ENCODE peak calls at places on chromosomes 4 and X, in ten cellular contexts. B, J, K, V, P, L, Q, D, M and Z are unnamed samples.

GRCh38 chr4:155331478-155331877 is 45.3 kb downstream of the MAP9 start:
- DNase-seq in B (no peak), J (no peak), K (no peak), V (no peak), P (no peak), L (no peak), Q (no peak), D (no peak), M (no peak), Z (no peak)

GRCh38 chr4:139887962-139888735 is 222.5 kb downstream of the MGST2 start:
- DNase-seq in B (no peak), J (no peak), K (no peak), V (peak), P (peak), L (no peak), Q (no peak), D (no peak), M (no peak), Z (no peak)

GRCh38 chr4:85825937-85826678 is 351.2 kb downstream of the ARHGAP24 start:
- DNase-seq in B (peak), J (no peak), K (no peak), V (peak), P (no peak), L (peak), Q (no peak), D (peak), M (peak), Z (peak)

GRCh38 chr4:137861682-137862081 is 329.4 kb upstream of the PCDH18 start:
- DNase-seq in B (peak), J (no peak), K (no peak), V (peak), P (peak), L (peak), Q (no peak), D (peak), M (peak), Z (no peak)

GRCh38 chr4:109248322-109248895 is 54.0 kb downstream of the COL25A1 start:
- DNase-seq in B (no peak), J (no peak), K (no peak), V (no peak), P (no peak), L (no peak), Q (no peak), D (no peak), M (no peak), Z (no peak)

GRCh38 chr4:114040319-114041116 is 61.1 kb upstream of the ARSJ start:
- DNase-seq in B (no peak), J (no peak), K (no peak), V (no peak), P (no peak), L (peak), Q (no peak), D (peak), M (peak), Z (no peak)

GRCh38 chr4:36255575-36255974 is 11.3 kb upstream of the ARAP2 start:
- DNase-seq in B (no peak), J (no peak), K (no peak), V (no peak), P (no peak), L (no peak), Q (no peak), D (no peak), M (no peak), Z (no peak)

GRCh38 chr4:97841512-97841911 is 301.8 kb downstream of the STPG2 start:
- DNase-seq in B (no peak), J (no peak), K (no peak), V (no peak), P (no peak), L (no peak), Q (no peak), D (no peak), M (no peak), Z (no peak)

GRCh38 chr4:6908397-6909112 is 1.1 kb upstream of the TBC1D14 start:
- DNase-seq in B (no peak), J (no peak), K (no peak), V (no peak), P (no peak), L (no peak), Q (no peak), D (peak), M (peak), Z (no peak)

GRCh38 chrX:4830880-4831557 is 1117.6 kb upstream of the PRKX start:
- DNase-seq in B (peak), J (no peak), K (no peak), V (no peak), P (peak), L (no peak), Q (no peak), D (no peak), M (no peak), Z (no peak)

GRCh38 chr4:67885727-67886126 is 1.9 kb upstream of the TMPRSS11D start:
- DNase-seq in B (peak), J (peak), K (no peak), V (peak), P (peak), L (peak), Q (no peak), D (peak), M (peak), Z (peak)

GRCh38 chrX:110944793-110945466 is 149.3 kb upstream of the CHRDL1 start:
- DNase-seq in B (no peak), J (no peak), K (no peak), V (no peak), P (peak), L (no peak), Q (no peak), D (no peak), M (no peak), Z (no peak)

GRCh38 chr4:25160714-25161598 is 707 bp upstream of the SEPSECS start:
- DNase-seq in B (no peak), J (no peak), K (peak), V (no peak), P (peak), L (peak), Q (no peak), D (no peak), M (no peak), Z (no peak)

GRCh38 chrX:151754042-151754419 is 19.5 kb downstream of the CNGA2 start:
- DNase-seq in B (peak), J (peak), K (no peak), V (peak), P (peak), L (peak), Q (peak), D (peak), M (peak), Z (peak)

GRCh38 chr4:82893942-82894341 is 3.0 kb upstream of the SEC31A start:
- DNase-seq in B (no peak), J (no peak), K (no peak), V (no peak), P (no peak), L (no peak), Q (no peak), D (no peak), M (peak), Z (no peak)

GRCh38 chr4:12978310-12978709 is 505.8 kb downstream of the RAB28 start:
- DNase-seq in B (no peak), J (no peak), K (no peak), V (no peak), P (no peak), L (no peak), Q (no peak), D (no peak), M (no peak), Z (no peak)

GRCh38 chr4:77911842-77912450 is 49.3 kb downstream of the MRPL1 start:
- DNase-seq in B (no peak), J (no peak), K (no peak), V (no peak), P (no peak), L (peak), Q (no peak), D (peak), M (peak), Z (no peak)

GRCh38 chr4:57154191-57154590 is 44.0 kb upstream of the IGFBP7 start:
- DNase-seq in B (no peak), J (no peak), K (no peak), V (peak), P (peak), L (no peak), Q (no peak), D (peak), M (peak), Z (peak)

GRCh38 chr4:38177792-38178665 is 217.8 kb downstream of the PTTG2 start:
- DNase-seq in B (no peak), J (no peak), K (peak), V (peak), P (peak), L (peak), Q (peak), D (no peak), M (peak), Z (no peak)

GRCh38 chr4:23881052-23881501 is 8.8 kb downstream of the PPARGC1A start:
- DNase-seq in B (no peak), J (no peak), K (no peak), V (no peak), P (peak), L (peak), Q (no peak), D (no peak), M (peak), Z (no peak)

GRCh38 chrX:25427873-25428555 is 412.2 kb upstream of the ARX start:
- DNase-seq in B (no peak), J (no peak), K (no peak), V (no peak), P (no peak), L (no peak), Q (no peak), D (no peak), M (no peak), Z (no peak)

GRCh38 chr4:72767903-72768817 is 199.1 kb upstream of the ADAMTS3 start:
- DNase-seq in B (peak), J (no peak), K (no peak), V (peak), P (peak), L (peak), Q (no peak), D (peak), M (peak), Z (peak)

GRCh38 chrX:80812176-80812575 is 2.5 kb upstream of the BRWD3 start:
- DNase-seq in B (peak), J (no peak), K (peak), V (peak), P (peak), L (peak), Q (no peak), D (peak), M (peak), Z (no peak)

GRCh38 chr4:8594097-8595038 is 1.8 kb downstream of the CPZ start:
- DNase-seq in B (peak), J (peak), K (peak), V (peak), P (peak), L (peak), Q (no peak), D (peak), M (peak), Z (peak)

GRCh38 chrX:136639506-136640176 is 8.3 kb upstream of the CD40LG start:
- DNase-seq in B (no peak), J (no peak), K (no peak), V (peak), P (peak), L (no peak), Q (no peak), D (no peak), M (peak), Z (no peak)

GRCh38 chrX:65866146-65866545 is 173.7 kb downstream of the VSIG4 start:
- DNase-seq in B (no peak), J (no peak), K (no peak), V (no peak), P (peak), L (no peak), Q (no peak), D (no peak), M (no peak), Z (no peak)

GRCh38 chr4:121070274-121070673 is 2.1 kb downstream of the NDNF start:
- DNase-seq in B (no peak), J (no peak), K (no peak), V (no peak), P (no peak), L (no peak), Q (no peak), D (no peak), M (no peak), Z (no peak)

GRCh38 chrX:74527344-74527743 is 87.1 kb downstream of the RLIM start:
- DNase-seq in B (no peak), J (no peak), K (no peak), V (no peak), P (no peak), L (no peak), Q (no peak), D (no peak), M (no peak), Z (no peak)

GRCh38 chr4:156101571-156101970 is 147.9 kb upstream of the CTSO start:
- DNase-seq in B (no peak), J (no peak), K (no peak), V (peak), P (no peak), L (peak), Q (no peak), D (peak), M (no peak), Z (no peak)

GRCh38 chr4:19224820-19225219 is 1026.9 kb upstream of the SLIT2 start:
- DNase-seq in B (peak), J (no peak), K (no peak), V (peak), P (peak), L (peak), Q (no peak), D (peak), M (peak), Z (peak)

DNA sequence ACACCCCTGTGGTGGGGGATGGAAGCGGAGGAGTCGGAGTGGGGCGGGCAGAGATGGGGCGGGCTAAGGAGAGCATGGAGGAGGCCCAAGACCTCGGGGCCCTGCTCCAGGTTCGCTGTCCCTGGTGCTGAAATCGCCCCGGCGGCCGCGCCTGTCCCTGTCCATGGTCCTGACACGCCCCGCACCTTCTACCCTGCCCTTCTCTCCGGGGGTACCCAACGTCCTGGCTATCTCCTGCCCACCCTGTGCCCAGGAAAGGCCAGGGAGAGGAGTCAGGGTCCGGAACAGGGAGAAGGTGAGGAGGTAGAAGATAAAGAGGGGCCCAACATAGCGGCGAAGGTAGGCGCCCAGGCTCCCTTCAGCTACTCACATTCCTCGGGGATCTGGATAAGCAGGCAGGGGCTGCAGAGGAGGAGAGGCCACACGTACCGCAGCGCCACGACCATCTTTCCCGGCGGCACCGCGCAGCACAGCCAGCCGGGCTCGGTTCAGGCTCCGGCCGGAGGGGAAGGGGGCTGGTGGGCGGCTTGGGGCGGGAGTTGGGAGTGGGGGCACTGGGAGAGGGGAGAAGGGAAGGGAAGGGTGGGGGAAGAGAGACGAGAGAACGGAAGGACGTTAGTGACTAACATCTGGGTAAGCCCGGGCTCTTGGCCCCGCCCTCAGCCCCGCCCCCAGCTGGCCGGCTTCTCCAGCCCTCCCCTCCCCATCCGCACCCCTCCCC is 10.4 kb downstream of the L1CAM start:
- DNase-seq in B (no peak), J (no peak), K (peak), V (peak), P (peak), L (peak), Q (peak), D (no peak), M (peak), Z (no peak)
- TF ChIP-seq CTCF in B (no peak), J (no peak), K (no peak), V (no peak), P (no peak), L (no peak), Q (no peak), D (no peak), M (no peak), Z (no peak)

DNA sequence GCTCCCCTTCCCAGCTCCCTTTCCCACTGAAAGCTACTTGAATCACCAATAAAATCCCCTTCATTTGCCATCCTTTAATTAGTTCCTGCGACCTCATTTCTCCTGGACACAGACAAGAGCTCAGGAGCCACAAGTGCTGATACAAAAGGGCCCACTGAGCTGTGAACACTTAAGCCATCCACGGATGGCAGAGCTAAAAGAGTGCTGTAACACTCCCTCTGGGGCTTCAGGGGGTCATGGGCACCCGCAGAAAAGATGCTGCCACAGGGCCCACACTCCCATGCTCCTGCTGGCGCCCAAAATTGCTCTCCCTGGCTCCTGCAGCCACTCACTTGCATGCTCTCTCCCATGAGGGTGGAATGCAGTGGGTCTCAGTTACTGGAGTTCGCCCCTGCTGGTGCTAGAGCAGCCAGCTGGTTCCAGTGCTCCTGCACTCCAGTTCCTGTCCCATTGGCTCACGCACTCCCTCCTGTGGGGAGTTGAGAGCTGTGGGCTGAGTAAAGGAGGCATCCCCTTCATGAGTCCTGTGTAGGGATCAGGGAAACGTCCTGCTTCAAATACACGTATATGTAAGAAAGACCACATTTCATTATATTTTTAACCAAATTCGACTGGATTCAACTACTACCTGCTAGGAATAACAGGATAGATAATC is 1291.0 kb downstream of the ARAP2 start:
- DNase-seq in B (peak), J (no peak), K (no peak), V (no peak), P (peak), L (no peak), Q (no peak), D (no peak), M (no peak), Z (no peak)
- TF ChIP-seq CTCF in B (peak), J (no peak), K (no peak), V (no peak), P (peak), L (no peak), Q (no peak), D (no peak), M (no peak), Z (no peak)

DNA sequence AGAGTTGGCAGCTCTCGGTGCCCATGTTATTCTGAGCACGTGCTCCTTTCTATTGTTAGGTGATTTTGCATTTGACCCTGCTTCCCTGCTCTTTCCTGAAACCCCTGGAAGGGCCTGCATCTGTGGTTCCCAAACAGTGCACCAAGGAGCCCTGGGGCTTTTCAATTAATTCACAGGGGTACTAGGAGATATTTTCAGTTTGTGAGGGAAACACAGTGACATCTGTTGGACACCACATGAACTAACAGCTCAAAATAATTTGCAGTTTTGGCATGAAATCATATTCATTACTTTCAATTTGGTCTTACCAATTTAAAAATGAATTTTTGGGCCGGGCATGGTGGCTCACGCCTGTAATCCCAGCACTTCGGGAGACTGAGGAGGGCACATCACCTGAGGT is 156.6 kb downstream of the GATB start:
- DNase-seq in B (peak), J (no peak), K (no peak), V (peak), P (peak), L (peak), Q (no peak), D (peak), M (peak), Z (peak)
- TF ChIP-seq CTCF in B (peak), J (peak), K (peak), V (peak), P (peak), L (peak), Q (peak), D (peak), M (peak), Z (peak)

DNA sequence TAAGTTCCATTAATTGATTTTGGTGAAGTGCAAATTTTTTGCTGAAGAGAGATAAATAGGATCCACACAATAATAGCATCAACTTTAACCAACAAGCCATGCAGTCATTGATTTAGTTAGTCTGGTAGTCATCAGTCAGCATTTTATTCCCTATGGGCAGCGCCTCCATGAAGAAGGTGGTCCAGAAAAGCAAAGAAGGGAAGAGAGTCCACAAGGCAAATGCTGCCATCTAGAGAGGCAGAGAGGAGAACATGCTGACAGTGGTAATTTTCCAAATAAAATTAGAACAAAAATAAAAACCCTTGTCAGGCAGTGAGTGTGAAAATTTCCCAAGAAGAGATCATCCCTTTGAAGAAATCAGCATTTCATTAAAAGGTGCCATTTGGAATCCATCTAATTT is 366.7 kb upstream of the FAM241A start:
- DNase-seq in B (peak), J (no peak), K (no peak), V (no peak), P (no peak), L (peak), Q (no peak), D (no peak), M (no peak), Z (no peak)
- TF ChIP-seq CTCF in B (peak), J (peak), K (no peak), V (no peak), P (peak), L (peak), Q (no peak), D (no peak), M (no peak), Z (peak)

GRCh38 chr4:761739-762138 is 56.1 kb downstream of the PCGF3 start:
- DNase-seq in B (no peak), J (no peak), K (no peak), V (no peak), P (no peak), L (no peak), Q (no peak), D (no peak), M (no peak), Z (no peak)

GRCh38 chr4:763191-763810 is 57.7 kb downstream of the PCGF3 start:
- DNase-seq in B (no peak), J (no peak), K (no peak), V (no peak), P (no peak), L (no peak), Q (peak), D (no peak), M (no peak), Z (no peak)

GRCh38 chr4:763922-764321 is 58.3 kb downstream of the PCGF3 start:
- DNase-seq in B (no peak), J (no peak), K (no peak), V (no peak), P (no peak), L (no peak), Q (peak), D (no peak), M (no peak), Z (no peak)

GRCh38 chr4:761086-761485 is 55.5 kb downstream of the PCGF3 start:
- DNase-seq in B (no peak), J (no peak), K (no peak), V (no peak), P (no peak), L (no peak), Q (no peak), D (no peak), M (no peak), Z (no peak)

GRCh38 chr4:762211-763190 is 56.9 kb downstream of the PCGF3 start:
- DNase-seq in B (peak), J (no peak), K (no peak), V (peak), P (peak), L (no peak), Q (peak), D (no peak), M (peak), Z (no peak)
- TF ChIP-seq CTCF in B (no peak), J (peak), K (no peak), V (peak), P (peak), L (no peak), Q (no peak), D (peak), M (peak), Z (peak)